ENCODE peak calls at places on chromosomes 13 and 19, in nine cellular contexts. J is amniotic stem cell, D is OCI-LY7, T is T-helper 2 cell, U is DMS 273 treated with DMSO at 0.1 percent for 48 hours, R is DMS53, G is midbrain, B is M059J, E is nucleus accumbens. K is an unnamed sample.

GRCh38 chr19:13430790-13431582 is 75.3 kb downstream of the CACNA1A start:
- DNase-seq in J (peak), D (peak), T (peak), U (no peak), R (peak), G (peak), B (peak), E (peak), K (peak)

GRCh38 chr13:108961542-108962125 is 332.2 kb downstream of the MYO16 start:
- DNase-seq in J (peak), D (peak), T (no peak), U (peak), R (peak), G (peak), B (peak), E (no peak), K (no peak)

GRCh38 chr13:43573787-43574562 is 212.8 kb downstream of the ENOX1 start:
- DNase-seq in J (no peak), D (no peak), T (no peak), U (no peak), R (no peak), G (peak), B (peak), E (no peak), K (no peak)

GRCh38 chr19:2324220-2324948 is 4.0 kb downstream of the LSM7 start:
- DNase-seq in J (no peak), D (no peak), T (no peak), U (no peak), R (no peak), G (no peak), B (no peak), E (no peak), K (no peak)

GRCh38 chr13:51291341-51291740 is 48.1 kb upstream of the SERPINE3 start:
- DNase-seq in J (no peak), D (no peak), T (no peak), U (no peak), R (peak), G (no peak), B (peak), E (no peak), K (no peak)

GRCh38 chr19:41325947-41326706 is 16.2 kb downstream of the CCDC97 start:
- DNase-seq in J (peak), D (peak), T (no peak), U (no peak), R (peak), G (no peak), B (peak), E (peak), K (peak)

GRCh38 chr19:38989066-38989605 is 13.6 kb upstream of the FBXO17 start:
- DNase-seq in J (no peak), D (no peak), T (no peak), U (peak), R (peak), G (no peak), B (peak), E (no peak), K (no peak)

GRCh38 chr13:109647046-109647445 is 139.3 kb downstream of the IRS2 start:
- DNase-seq in J (no peak), D (no peak), T (no peak), U (no peak), R (no peak), G (no peak), B (no peak), E (no peak), K (no peak)

GRCh38 chr13:98664047-98664446 is 87.1 kb upstream of the STK24 start:
- DNase-seq in J (peak), D (no peak), T (peak), U (no peak), R (peak), G (no peak), B (peak), E (peak), K (peak)

GRCh38 chr19:57302020-57302465 is 18.2 kb upstream of the ZNF543 start:
- DNase-seq in J (peak), D (no peak), T (no peak), U (peak), R (peak), G (no peak), B (peak), E (no peak), K (peak)

GRCh38 chr13:89925107-89925506 is 1422.4 kb upstream of the MIR17HG start:
- DNase-seq in J (no peak), D (no peak), T (no peak), U (no peak), R (peak), G (peak), B (peak), E (no peak), K (no peak)

GRCh38 chr13:95950103-95950502 is 103.1 kb downstream of the UGGT2 start:
- DNase-seq in J (no peak), D (no peak), T (no peak), U (no peak), R (no peak), G (no peak), B (no peak), E (no peak), K (no peak)

GRCh38 chr13:47213057-47213456 is 316.2 kb upstream of the HTR2A start:
- DNase-seq in J (no peak), D (no peak), T (no peak), U (no peak), R (no peak), G (no peak), B (peak), E (no peak), K (no peak)

GRCh38 chr13:32314968-32315254 is 252 bp downstream of the ZAR1L start:
- DNase-seq in J (no peak), D (peak), T (peak), U (no peak), R (peak), G (peak), B (peak), E (no peak), K (no peak)

GRCh38 chr19:40376286-40376862 is 13.6 kb downstream of the HIPK4 start:
- DNase-seq in J (no peak), D (no peak), T (no peak), U (no peak), R (no peak), G (no peak), B (no peak), E (no peak), K (no peak)

GRCh38 chr19:5559804-5560133 is 8.0 kb downstream of the TINCR start:
- DNase-seq in J (no peak), D (no peak), T (no peak), U (no peak), R (no peak), G (no peak), B (no peak), E (no peak), K (no peak)

GRCh38 chr19:1076951-1077350 is 10.0 kb downstream of the ARHGAP45 start:
- DNase-seq in J (no peak), D (peak), T (peak), U (no peak), R (peak), G (peak), B (peak), E (peak), K (peak)

GRCh38 chr19:45780448-45781281 is 1.6 kb downstream of the DMPK start:
- DNase-seq in J (no peak), D (no peak), T (no peak), U (no peak), R (peak), G (no peak), B (no peak), E (no peak), K (no peak)

GRCh38 chr13:113742000-113742441 is 17.0 kb upstream of the TMEM255B start:
- DNase-seq in J (no peak), D (no peak), T (no peak), U (no peak), R (no peak), G (no peak), B (peak), E (no peak), K (no peak)

GRCh38 chr19:14979136-14979497 is 547 bp downstream of the SLC1A6 start:
- DNase-seq in J (no peak), D (no peak), T (no peak), U (no peak), R (no peak), G (no peak), B (no peak), E (peak), K (no peak)

GRCh38 chr19:8355631-8356402 is 8.1 kb upstream of the ANGPTL4 start:
- DNase-seq in J (no peak), D (no peak), T (no peak), U (no peak), R (peak), G (no peak), B (peak), E (no peak), K (no peak)